ENCODE peak calls at places on chromosomes 3 and 15, in four cellular contexts. Y, C, M and P are unnamed samples.

GRCh38 chr3:89957461-89957860 is 850.0 kb downstream of the EPHA3 start:
- DNase-seq in Y (no peak), C (no peak), M (no peak), P (no peak)

GRCh38 chr3:37183375-37183831 is 9.0 kb upstream of the LRRFIP2 start:
- DNase-seq in C (no peak), Y (no peak), M (no peak), P (peak)

GRCh38 chr15:40046721-40047412 is 7.9 kb upstream of the SRP14 start:
- DNase-seq in C (no peak), M (no peak), Y (no peak), P (peak)

GRCh38 chr3:178802993-178803693 is 266.9 kb downstream of the KCNMB2 start:
- DNase-seq in M (no peak), C (no peak), Y (no peak), P (peak)

GRCh38 chr3:102715030-102715697 is 280.3 kb downstream of the ZPLD1 start:
- DNase-seq in C (no peak), Y (no peak), M (no peak), P (no peak)

GRCh38 chr3:144351968-144352367 is 380.3 kb downstream of the DIPK2A start:
- DNase-seq in Y (no peak), C (no peak), M (no peak), P (no peak)

GRCh38 chr3:56829543-56829942 is 27.8 kb upstream of the ARHGEF3 start:
- DNase-seq in C (no peak), M (no peak), Y (no peak), P (no peak)

GRCh38 chr3:134018406-134018805 is 11.3 kb downstream of the SLCO2A1 start:
- DNase-seq in Y (no peak), C (no peak), M (no peak), P (no peak)

GRCh38 chr3:99789322-99789721 is 28.3 kb upstream of the CMSS1 start:
- DNase-seq in C (peak), M (no peak), Y (no peak), P (peak)